ENCODE peak calls at places on chromosome 14, in five cellular contexts. One of them, this sample, is unnamed.

GRCh38 chr14:46054526-46054925 is 597.1 kb downstream of the RPL10L start:
- DNase-seq in SK-N-SH: no peak
- DNase-seq in HFF-Myc: peak
- DNase-seq in bronchial epithelial cell: peak
- DNase-seq in right lobe of liver: no peak
- DNase-seq in this sample: peak

GRCh38 chr14:51738754-51739153 is 87.0 kb downstream of the FRMD6 start:
- DNase-seq in right lobe of liver: no peak
- DNase-seq in bronchial epithelial cell: no peak
- DNase-seq in SK-N-SH: no peak
- DNase-seq in HFF-Myc: no peak
- DNase-seq in this sample: no peak

GRCh38 chr14:28966416-28967233 is 200.0 kb downstream of the FOXG1 start:
- DNase-seq in right lobe of liver: no peak
- DNase-seq in SK-N-SH: no peak
- DNase-seq in bronchial epithelial cell: no peak
- DNase-seq in HFF-Myc: no peak
- DNase-seq in this sample: no peak

GRCh38 chr14:96843137-96843536 is 46.0 kb downstream of the VRK1 start:
- DNase-seq in HFF-Myc: no peak
- DNase-seq in bronchial epithelial cell: no peak
- DNase-seq in right lobe of liver: no peak
- DNase-seq in SK-N-SH: no peak
- DNase-seq in this sample: no peak

GRCh38 chr14:69500096-69500495 is 15.6 kb downstream of the PLEKHD1 start:
- DNase-seq in HFF-Myc: no peak
- DNase-seq in bronchial epithelial cell: no peak
- DNase-seq in SK-N-SH: no peak
- DNase-seq in right lobe of liver: no peak
- DNase-seq in this sample: no peak

GRCh38 chr14:67413806-67414769 is 2.1 kb upstream of the PLEK2 start:
- DNase-seq in SK-N-SH: no peak
- DNase-seq in bronchial epithelial cell: peak
- DNase-seq in HFF-Myc: peak
- DNase-seq in right lobe of liver: no peak
- DNase-seq in this sample: peak

GRCh38 chr14:93269341-93270068 is 62.4 kb downstream of the UBR7 start:
- DNase-seq in HFF-Myc: no peak
- DNase-seq in SK-N-SH: no peak
- DNase-seq in bronchial epithelial cell: peak
- DNase-seq in right lobe of liver: no peak
- DNase-seq in this sample: peak

GRCh38 chr14:100303179-100303578 is 3.1 kb downstream of the SLC25A29 start:
- DNase-seq in right lobe of liver: no peak
- DNase-seq in SK-N-SH: peak
- DNase-seq in HFF-Myc: no peak
- DNase-seq in bronchial epithelial cell: no peak
- DNase-seq in this sample: no peak

GRCh38 chr14:54784657-54785056 is 118.0 kb downstream of the GCH1 start:
- DNase-seq in right lobe of liver: peak
- DNase-seq in HFF-Myc: no peak
- DNase-seq in bronchial epithelial cell: no peak
- DNase-seq in SK-N-SH: peak
- DNase-seq in this sample: no peak

GRCh38 chr14:75793806-75794205 is 132.8 kb downstream of the TTLL5 start:
- DNase-seq in HFF-Myc: no peak
- DNase-seq in bronchial epithelial cell: no peak
- DNase-seq in SK-N-SH: no peak
- DNase-seq in right lobe of liver: no peak
- DNase-seq in this sample: no peak

GRCh38 chr14:99133563-99134332 is 138.2 kb downstream of the BCL11B start:
- DNase-seq in HFF-Myc: no peak
- DNase-seq in SK-N-SH: peak
- DNase-seq in right lobe of liver: no peak
- DNase-seq in bronchial epithelial cell: no peak
- DNase-seq in this sample: peak

GRCh38 chr14:81343701-81344100 is 56.4 kb downstream of the STON2 start:
- DNase-seq in bronchial epithelial cell: no peak
- DNase-seq in SK-N-SH: no peak
- DNase-seq in right lobe of liver: no peak
- DNase-seq in HFF-Myc: no peak
- DNase-seq in this sample: no peak

DNA sequence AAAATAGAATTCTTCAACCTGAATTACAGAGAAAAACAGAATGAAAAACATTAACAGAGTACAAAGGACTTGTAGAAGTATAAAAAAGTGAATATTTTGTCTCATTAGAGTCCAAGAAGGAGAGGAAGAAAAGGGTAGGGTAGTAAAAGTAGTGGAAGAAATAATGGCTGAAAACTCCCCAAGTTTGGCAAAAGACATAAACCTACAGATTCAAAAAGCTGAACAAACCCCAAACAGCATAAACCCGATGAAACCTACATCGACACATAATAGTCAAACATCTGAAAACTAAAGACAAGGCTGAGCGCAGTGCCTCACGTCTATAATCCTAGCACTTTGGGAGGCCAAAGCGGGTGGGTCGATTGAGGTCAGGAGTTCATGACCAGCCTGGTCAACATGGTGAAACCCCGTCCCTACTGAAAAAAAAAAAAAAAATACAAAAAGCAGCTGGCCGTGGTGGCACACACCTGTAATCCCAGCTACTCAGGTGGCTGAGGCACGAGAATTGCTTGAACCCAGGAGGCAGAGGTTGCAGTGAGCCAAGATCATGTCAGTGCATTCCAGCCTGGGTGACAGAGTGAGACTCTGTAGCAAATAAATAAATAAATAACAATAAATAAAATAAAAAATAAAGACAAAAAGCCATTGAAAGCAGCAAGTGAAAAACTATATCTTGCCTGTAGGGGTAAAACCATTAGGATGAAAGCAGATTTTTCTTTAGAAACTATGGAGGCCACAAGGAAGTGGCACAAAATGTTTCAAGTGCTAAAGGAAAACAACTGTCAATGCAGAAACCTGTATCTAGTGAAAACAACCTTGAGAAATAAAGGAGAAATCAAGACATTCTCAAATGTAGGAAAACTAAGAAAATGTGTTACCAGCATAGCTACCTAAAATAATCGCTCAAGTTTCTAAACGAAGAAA is 11.4 kb downstream of the TIMM9 start:
- DNase-seq in right lobe of liver: no peak
- DNase-seq in HFF-Myc: no peak
- DNase-seq in bronchial epithelial cell: no peak
- DNase-seq in SK-N-SH: no peak
- DNase-seq in this sample: no peak
- TF ChIP-seq CTCF in right lobe of liver: no peak
- TF ChIP-seq CTCF in HFF-Myc: no peak
- TF ChIP-seq CTCF in bronchial epithelial cell: no peak
- TF ChIP-seq CTCF in SK-N-SH: no peak
- TF ChIP-seq CTCF in this sample: no peak

DNA sequence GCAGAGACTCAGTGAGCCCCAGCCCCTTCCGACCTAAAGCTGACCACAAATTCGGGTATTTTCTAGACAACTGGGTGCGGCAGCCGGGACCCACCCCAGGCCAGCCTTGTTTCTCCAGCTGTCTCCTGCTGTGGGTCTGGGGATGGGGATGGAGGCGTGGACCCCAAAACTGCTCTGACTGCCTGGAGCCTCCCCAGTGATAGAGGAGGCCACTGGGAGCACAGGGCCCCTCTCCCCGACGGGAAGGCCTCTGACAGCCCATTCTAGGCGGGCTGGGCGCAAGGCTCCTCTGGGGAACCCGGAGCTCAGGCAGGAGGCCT is 38.2 kb upstream of the TDRD9 start:
- DNase-seq in bronchial epithelial cell: no peak
- DNase-seq in HFF-Myc: no peak
- DNase-seq in right lobe of liver: no peak
- DNase-seq in SK-N-SH: no peak
- DNase-seq in this sample: no peak
- H3K4me3 ChIP-seq in bronchial epithelial cell: no peak
- H3K4me3 ChIP-seq in HFF-Myc: no peak
- H3K4me3 ChIP-seq in right lobe of liver: no peak
- H3K4me3 ChIP-seq in SK-N-SH: no peak
- H3K4me3 ChIP-seq in this sample: no peak

GRCh38 chr14:105905456-105905855 is 379.1 kb downstream of the TMEM121 start:
- DNase-seq in HFF-Myc: no peak
- DNase-seq in bronchial epithelial cell: no peak
- DNase-seq in right lobe of liver: no peak
- DNase-seq in SK-N-SH: no peak
- DNase-seq in this sample: no peak

GRCh38 chr14:105902131-105902898 is 375.9 kb downstream of the TMEM121 start:
- DNase-seq in bronchial epithelial cell: no peak
- DNase-seq in HFF-Myc: no peak
- DNase-seq in SK-N-SH: no peak
- DNase-seq in right lobe of liver: no peak
- DNase-seq in this sample: no peak

GRCh38 chr14:105903971-105904370 is 377.6 kb downstream of the TMEM121 start:
- DNase-seq in HFF-Myc: no peak
- DNase-seq in bronchial epithelial cell: no peak
- DNase-seq in SK-N-SH: peak
- DNase-seq in right lobe of liver: no peak
- DNase-seq in this sample: no peak

GRCh38 chr14:105907276-105907675 is 380.9 kb downstream of the TMEM121 start:
- DNase-seq in SK-N-SH: no peak
- DNase-seq in right lobe of liver: no peak
- DNase-seq in bronchial epithelial cell: no peak
- DNase-seq in HFF-Myc: no peak
- DNase-seq in this sample: no peak

DNA sequence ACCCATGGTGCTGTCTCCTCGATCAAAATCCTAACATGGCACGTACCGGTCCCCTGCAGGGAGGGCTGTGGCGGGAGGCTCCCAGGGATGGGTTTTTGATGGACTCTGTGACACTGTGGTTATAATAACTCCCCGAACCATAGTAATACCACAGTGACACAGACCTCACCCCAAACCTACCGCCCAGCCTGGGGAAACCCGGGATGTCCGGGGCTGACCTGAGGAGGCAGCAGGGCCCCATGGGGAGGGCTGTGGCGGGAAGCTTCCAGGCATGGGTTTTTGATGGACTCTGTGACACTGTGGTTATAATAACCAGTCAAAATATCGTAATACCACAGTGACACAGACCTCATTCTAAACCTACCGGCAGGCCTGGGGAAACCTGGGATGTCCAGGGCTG is 378.0 kb downstream of the TMEM121 start:
- DNase-seq in bronchial epithelial cell: no peak
- DNase-seq in right lobe of liver: no peak
- DNase-seq in HFF-Myc: no peak
- DNase-seq in SK-N-SH: no peak
- DNase-seq in this sample: no peak
- TF ChIP-seq CTCF in bronchial epithelial cell: no peak
- TF ChIP-seq CTCF in right lobe of liver: no peak
- TF ChIP-seq CTCF in HFF-Myc: no peak
- TF ChIP-seq CTCF in SK-N-SH: no peak
- TF ChIP-seq CTCF in this sample: no peak

DNA sequence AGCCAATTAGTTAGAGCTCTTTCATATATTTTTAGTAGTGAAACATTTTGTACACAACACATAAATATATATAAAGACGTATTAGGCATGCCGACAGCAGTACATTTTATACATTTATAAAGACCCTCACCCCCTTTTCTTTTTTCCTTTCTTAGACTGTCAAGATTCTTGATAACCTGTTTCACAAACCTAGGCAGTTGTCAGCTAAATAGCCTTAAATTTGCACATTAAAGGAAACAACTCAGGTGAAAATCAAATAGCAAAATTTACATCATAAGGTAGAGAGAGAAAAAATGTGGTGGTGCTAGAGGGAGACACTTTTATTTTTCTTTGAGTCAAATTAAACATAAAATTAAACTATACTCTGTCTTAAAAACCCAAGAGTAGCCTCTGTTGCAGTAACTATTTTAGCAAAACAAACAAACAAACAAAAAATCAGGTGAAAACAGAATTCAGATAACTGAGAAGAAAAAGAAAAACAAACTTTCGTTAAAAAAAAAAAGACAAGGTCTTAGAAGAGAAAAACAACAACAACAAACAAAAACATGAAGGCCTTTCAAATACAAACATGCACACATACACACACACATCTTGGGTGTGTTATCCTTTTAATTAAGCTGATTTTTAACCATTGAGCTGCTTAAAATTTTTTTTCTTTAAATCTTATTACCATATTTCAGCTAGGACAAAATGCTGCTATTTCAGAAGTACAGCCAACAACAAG is 23.1 kb upstream of the SLC7A8 start:
- DNase-seq in bronchial epithelial cell: no peak
- DNase-seq in HFF-Myc: no peak
- DNase-seq in right lobe of liver: no peak
- DNase-seq in SK-N-SH: no peak
- DNase-seq in this sample: no peak
- H3K4me3 ChIP-seq in bronchial epithelial cell: no peak
- H3K4me3 ChIP-seq in HFF-Myc: no peak
- H3K4me3 ChIP-seq in right lobe of liver: no peak
- H3K4me3 ChIP-seq in SK-N-SH: no peak
- H3K4me3 ChIP-seq in this sample: no peak

DNA sequence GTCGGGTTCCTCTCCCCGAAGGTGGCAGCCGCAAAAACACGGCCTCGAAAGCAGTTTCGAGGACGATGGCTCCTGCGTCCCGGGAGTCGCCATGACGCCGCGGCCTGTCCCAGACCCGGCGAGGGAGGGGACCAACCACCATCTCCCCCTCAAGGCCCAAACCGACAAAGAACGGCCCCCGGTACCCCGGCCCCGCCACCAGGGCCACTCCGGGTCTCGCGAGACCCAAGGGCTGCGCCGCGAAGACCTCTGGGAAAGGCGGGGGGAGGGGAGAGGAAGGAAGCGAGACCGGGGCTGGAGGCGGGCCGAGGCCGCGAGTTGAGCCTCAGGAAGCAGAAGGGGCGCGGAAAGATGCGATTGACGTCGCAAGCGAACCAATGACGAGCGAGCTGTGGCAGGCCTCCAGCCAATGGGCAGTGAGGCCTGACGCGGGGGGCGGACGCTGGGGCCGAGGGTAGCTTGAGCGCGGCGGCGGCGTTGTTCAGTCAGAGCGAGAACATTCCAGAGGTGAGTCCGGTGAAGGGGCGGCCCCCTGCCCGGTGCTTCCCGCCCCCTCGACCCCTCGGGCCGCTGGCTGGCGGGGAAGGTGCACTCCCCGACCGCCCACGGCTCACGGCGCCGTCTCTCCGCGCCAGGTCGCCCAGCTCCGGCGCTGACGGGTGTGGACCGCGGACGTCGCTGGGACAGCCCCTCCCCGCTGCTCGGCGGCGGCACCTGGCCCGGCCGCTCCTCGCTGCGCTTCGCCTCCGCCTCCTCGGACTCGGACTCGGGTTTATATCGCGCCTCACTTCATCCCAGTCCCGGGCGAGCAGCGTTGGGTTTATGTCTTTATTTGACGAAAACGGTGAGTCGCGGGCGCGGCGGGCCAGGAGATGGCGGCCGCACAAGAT is at the start of gene EIF5:
- DNase-seq in bronchial epithelial cell: peak
- DNase-seq in SK-N-SH: peak
- DNase-seq in HFF-Myc: peak
- DNase-seq in right lobe of liver: peak
- DNase-seq in this sample: peak
- TF ChIP-seq CTCF in bronchial epithelial cell: peak
- TF ChIP-seq CTCF in SK-N-SH: peak
- TF ChIP-seq CTCF in HFF-Myc: no peak
- TF ChIP-seq CTCF in right lobe of liver: no peak
- TF ChIP-seq CTCF in this sample: no peak

GRCh38 chr14:74492413-74493342 is at the start of gene NPC2:
- DNase-seq in bronchial epithelial cell: peak
- DNase-seq in HFF-Myc: no peak
- DNase-seq in right lobe of liver: no peak
- DNase-seq in SK-N-SH: no peak
- DNase-seq in this sample: no peak
- H3K4me3 ChIP-seq in bronchial epithelial cell: peak
- H3K4me3 ChIP-seq in HFF-Myc: peak
- H3K4me3 ChIP-seq in right lobe of liver: peak
- H3K4me3 ChIP-seq in SK-N-SH: peak
- H3K4me3 ChIP-seq in this sample: peak

This sample was measured in epithelial cell of esophagus.